ENCODE peak calls at places on chromosomes 16 and 17, in six cellular contexts. U, N, A, K, D and J are unnamed samples.

GRCh38 chr16:11994187-11995119 is 17.9 kb downstream of the SNX29 start:
- DNase-seq in U (no peak), N (no peak), A (no peak), K (peak), D (no peak), J (no peak)

GRCh38 chr16:84246679-84247077 is 6.9 kb upstream of the KCNG4 start:
- DNase-seq in U (no peak), N (no peak), A (no peak), K (no peak), D (no peak), J (no peak)

GRCh38 chr17:28370035-28370743 is at the start of gene VTN:
- DNase-seq in U (peak), N (no peak), A (peak), K (peak), D (peak), J (no peak)

GRCh38 chr17:64231567-64232141 is 31.4 kb downstream of the TEX2 start:
- DNase-seq in U (no peak), N (no peak), A (no peak), K (no peak), D (no peak), J (no peak)

GRCh38 chr17:68777856-68778694 is 176.9 kb upstream of the FAM20A start:
- DNase-seq in U (no peak), N (no peak), A (no peak), K (no peak), D (peak), J (no peak)

GRCh38 chr17:75917443-75918111 is 12.9 kb upstream of the MRPL38 start:
- DNase-seq in U (no peak), N (no peak), A (no peak), K (no peak), D (no peak), J (no peak)

GRCh38 chr17:12078791-12079190 is 58.1 kb downstream of the MAP2K4 start:
- DNase-seq in U (no peak), N (peak), A (no peak), K (peak), D (no peak), J (peak)

GRCh38 chr17:66720567-66720966 is 114.3 kb upstream of the CACNG5 start:
- DNase-seq in U (no peak), N (no peak), A (no peak), K (no peak), D (no peak), J (no peak)

GRCh38 chr17:60639019-60639330 is 38.7 kb upstream of the BCAS3 start:
- DNase-seq in U (no peak), N (no peak), A (no peak), K (no peak), D (no peak), J (no peak)
- H3K4me3 ChIP-seq in U (no peak), N (no peak), A (no peak), K (no peak), D (no peak), J (no peak)

GRCh38 chr16:70430667-70431536 is 8.0 kb downstream of the ST3GAL2 start:
- DNase-seq in U (no peak), N (no peak), A (no peak), K (peak), D (no peak), J (no peak)
- H3K4me3 ChIP-seq in U (peak), N (no peak), A (no peak), K (no peak), D (no peak), J (no peak)

GRCh38 chr17:2705888-2706795 is 5.4 kb downstream of the CLUH start:
- DNase-seq in U (no peak), N (no peak), A (no peak), K (no peak), D (no peak), J (no peak)

GRCh38 chr17:2709173-2709661 is 2.3 kb downstream of the CLUH start:
- DNase-seq in U (no peak), N (no peak), A (no peak), K (peak), D (peak), J (no peak)

GRCh38 chr17:2706911-2707510 is 4.6 kb downstream of the CLUH start:
- DNase-seq in U (no peak), N (no peak), A (no peak), K (no peak), D (no peak), J (no peak)

GRCh38 chr17:2708585-2709172 is 2.9 kb downstream of the CLUH start:
- DNase-seq in U (no peak), N (no peak), A (no peak), K (no peak), D (no peak), J (no peak)

DNA sequence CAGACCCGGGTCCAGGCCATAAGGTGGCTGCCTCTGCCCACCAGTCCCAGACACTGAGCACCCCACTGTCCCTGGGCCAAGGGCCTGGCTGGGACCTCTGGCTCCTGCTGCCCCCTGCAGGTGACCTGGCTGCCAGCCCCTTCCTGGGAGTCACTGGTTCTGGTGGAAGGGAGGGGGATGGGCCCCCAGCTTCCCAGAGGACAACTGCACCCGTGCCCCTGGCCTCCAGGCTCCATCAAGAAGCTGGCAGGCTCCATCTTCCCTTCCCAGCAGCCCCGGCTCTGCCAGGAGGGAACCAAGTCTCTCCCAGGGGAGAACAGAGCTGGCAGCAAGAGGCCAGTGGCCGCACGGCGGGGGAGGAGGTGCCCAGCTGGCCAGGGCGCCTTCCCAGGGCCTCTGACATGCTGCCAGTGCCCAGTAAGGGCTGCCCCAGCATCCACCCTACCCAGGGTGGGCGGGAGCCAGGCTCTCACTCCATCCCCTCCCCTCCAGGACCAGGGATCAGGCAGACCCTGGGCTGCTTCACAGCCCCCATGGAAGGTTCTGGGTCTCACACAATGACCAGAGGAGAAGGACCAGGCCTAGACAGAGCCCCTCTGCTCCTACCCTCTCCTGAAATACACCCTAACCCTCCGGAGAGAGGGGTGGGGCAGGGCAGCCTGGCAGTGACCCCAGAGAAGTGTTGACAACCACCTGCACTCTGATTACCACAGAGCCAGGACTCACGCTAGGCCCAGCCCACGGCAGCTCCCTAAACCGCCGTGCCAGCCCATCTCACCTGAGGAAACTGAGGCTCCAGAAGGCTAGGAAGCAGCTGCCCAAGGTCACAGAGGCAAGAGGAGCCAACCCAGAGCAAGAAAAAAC is 3.6 kb downstream of the CLUH start:
- DNase-seq in U (peak), N (no peak), A (peak), K (peak), D (peak), J (no peak)
- H3K4me3 ChIP-seq in U (peak), N (no peak), A (no peak), K (no peak), D (peak), J (no peak)

DNA sequence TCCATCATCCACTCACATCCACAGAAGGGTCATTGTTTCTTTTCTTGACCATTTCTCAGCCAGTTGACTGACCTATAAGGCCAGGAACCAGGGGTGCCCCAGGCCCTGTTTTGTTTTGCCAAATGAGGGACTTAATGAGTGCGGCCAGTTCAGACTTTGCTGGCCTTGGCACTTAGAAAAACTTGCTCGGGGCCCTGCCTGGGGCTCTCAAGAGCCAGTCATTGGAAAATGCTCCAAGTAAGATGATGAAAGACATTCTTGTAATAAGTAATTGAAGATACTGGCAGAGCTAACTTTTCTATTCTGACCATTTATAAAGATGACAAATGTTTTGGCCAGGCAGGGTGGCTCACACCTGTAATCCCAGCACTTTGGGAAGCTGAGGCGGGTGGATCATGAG is 29.0 kb upstream of the CLEC18B start:
- DNase-seq in U (no peak), N (no peak), A (no peak), K (peak), D (no peak), J (no peak)
- H3K4me3 ChIP-seq in U (no peak), N (no peak), A (no peak), K (no peak), D (no peak), J (no peak)

GRCh38 chr16:87322360-87322759 is 5.2 kb upstream of the C16orf95 start:
- DNase-seq in U (no peak), N (no peak), A (no peak), K (no peak), D (no peak), J (no peak)
- H3K4me3 ChIP-seq in U (no peak), N (no peak), A (no peak), K (no peak), D (no peak), J (no peak)